ENCODE peak calls at places on chromosomes 4 and X, in six cellular contexts. T is K562, Z is fibroblast of lung, F is PC-3, U is NT2/D1, G is HepG2. Q is an unnamed sample. For H3K9me3, the result is how much of the 10 kb centered on the place peaks cover.

GRCh38 chr4:4416981-4417380 is 30.1 kb downstream of the NSG1 start:
- DNase-seq in T (no peak), Z (no peak), F (no peak), U (no peak), G (no peak), Q (no peak)

GRCh38 chrX:118631586-118631985 is 95.8 kb upstream of the IL13RA1 start:
- DNase-seq in T (no peak), Z (no peak), F (no peak), U (no peak), G (no peak), Q (no peak)

GRCh38 chr4:40124690-40125089 is 68.0 kb downstream of the N4BP2 start:
- DNase-seq in T (no peak), Z (no peak), F (no peak), U (no peak), G (no peak), Q (no peak)

GRCh38 chr4:60605651-60606354 is 594.3 kb upstream of the ADGRL3 start:
- DNase-seq in T (no peak), Z (peak), F (peak), U (no peak), G (no peak), Q (no peak)

GRCh38 chr4:43224591-43224990 is 332.1 kb downstream of the GRXCR1 start:
- DNase-seq in T (no peak), Z (peak), F (no peak), U (no peak), G (no peak), Q (no peak)

GRCh38 chrX:153818571-153819397 is 11.6 kb downstream of the PDZD4 start:
- DNase-seq in T (peak), Z (no peak), F (peak), U (no peak), G (no peak), Q (peak)

GRCh38 chr4:3301450-3302163 is 8.8 kb downstream of the RGS12 start:
- DNase-seq in T (no peak), Z (no peak), F (no peak), U (no peak), G (no peak), Q (no peak)

GRCh38 chr4:119627267-119628190 is 1.1 kb downstream of the PDE5A start:
- DNase-seq in T (peak), Z (peak), F (peak), U (peak), G (no peak), Q (peak)

GRCh38 chrX:72060196-72060974 is 71.3 kb downstream of the RTL5 start:
- DNase-seq in T (no peak), Z (no peak), F (no peak), U (peak), G (no peak), Q (no peak)

GRCh38 chr4:56731857-56732256 is 50.8 kb upstream of the HOPX start:
- DNase-seq in T (peak), Z (no peak), F (no peak), U (no peak), G (no peak), Q (no peak)

GRCh38 chr4:1295405-1296055 is 5.8 kb downstream of the MAEA start:
- DNase-seq in T (no peak), Z (no peak), F (no peak), U (no peak), G (no peak), Q (no peak)

GRCh38 chr4:37735578-37735977 is 49.4 kb upstream of the RELL1 start:
- DNase-seq in T (no peak), Z (no peak), F (no peak), U (no peak), G (no peak), Q (no peak)

GRCh38 chr4:141731481-141731880 is 95.1 kb downstream of the IL15 start:
- DNase-seq in T (no peak), Z (no peak), F (peak), U (no peak), G (no peak), Q (no peak)

GRCh38 chr4:125140966-125141495 is 173.7 kb upstream of the FAT4 start:
- DNase-seq in T (no peak), Z (peak), F (no peak), U (no peak), G (no peak), Q (no peak)

GRCh38 chrX:122906726-122907125 is 277.4 kb upstream of the GRIA3 start:
- DNase-seq in T (no peak), Z (no peak), F (no peak), U (no peak), G (no peak), Q (no peak)

GRCh38 chr4:136495076-136495475 is 1037.2 kb downstream of the PCDH18 start:
- DNase-seq in T (no peak), Z (peak), F (no peak), U (no peak), G (no peak), Q (no peak)

GRCh38 chr4:5433196-5433595 is 275.2 kb downstream of the EVC2 start:
- DNase-seq in T (no peak), Z (no peak), F (no peak), U (no peak), G (no peak), Q (no peak)

GRCh38 chr4:28341784-28342183 is 1481.1 kb downstream of the STIM2 start:
- DNase-seq in T (no peak), Z (no peak), F (no peak), U (no peak), G (no peak), Q (no peak)

GRCh38 chr4:100299019-100299418 is 108.8 kb upstream of the DDIT4L start:
- DNase-seq in T (no peak), Z (peak), F (peak), U (no peak), G (no peak), Q (no peak)

GRCh38 chrX:132559101-132559500 is 70.3 kb upstream of the MBNL3 start:
- DNase-seq in T (no peak), Z (no peak), F (no peak), U (no peak), G (peak), Q (no peak)

GRCh38 chr4:75658881-75659280 is 14.3 kb downstream of the G3BP2 start:
- DNase-seq in T (no peak), Z (peak), F (peak), U (no peak), G (no peak), Q (no peak)

GRCh38 chr4:4851906-4852305 is 7.6 kb upstream of the MSX1 start:
- DNase-seq in T (no peak), Z (no peak), F (no peak), U (no peak), G (no peak), Q (no peak)

GRCh38 chrX:120213438-120214265 is 37.0 kb upstream of the ZBTB33 start:
- DNase-seq in T (peak), Z (peak), F (peak), U (peak), G (peak), Q (peak)

GRCh38 chrX:109954333-109954732 is 48.6 kb upstream of the TMEM164 start:
- DNase-seq in T (no peak), Z (no peak), F (peak), U (no peak), G (no peak), Q (no peak)

GRCh38 chr4:41709844-41710481 is 38.6 kb downstream of the PHOX2B start:
- DNase-seq in T (no peak), Z (peak), F (peak), U (no peak), G (no peak), Q (no peak)

DNA sequence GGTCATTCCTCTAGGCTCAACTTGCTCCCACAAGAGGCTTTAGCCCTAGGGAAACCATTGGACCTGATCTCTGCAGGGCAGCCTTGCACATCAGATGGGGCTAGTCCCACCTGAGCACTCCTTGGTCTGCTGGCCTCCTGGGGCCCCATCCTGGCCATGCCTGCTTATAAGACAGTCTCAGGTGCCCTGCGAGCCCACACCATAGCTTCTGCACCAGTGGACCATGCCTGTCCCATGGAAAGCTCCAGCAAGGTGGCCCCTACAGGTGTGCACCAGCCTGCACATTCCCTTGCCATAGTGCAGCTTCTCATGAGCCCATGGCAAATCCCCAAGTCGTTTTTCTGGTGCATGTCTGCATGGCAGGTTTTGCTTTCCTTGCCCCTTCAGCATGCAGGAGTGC is 19.6 kb upstream of the FAAH2 start:
- DNase-seq in T (no peak), Z (no peak), F (no peak), U (no peak), G (no peak), Q (no peak)
- H3K9me3 ChIP-seq in T (under half), Z (under half), F (under half), U (under half), G (under half), Q (under half)

GRCh38 chr4:171644430-171645057 is 168.7 kb upstream of the GALNTL6 start:
- DNase-seq in T (no peak), Z (no peak), F (no peak), U (no peak), G (no peak), Q (no peak)
- H3K9ac ChIP-seq in T (no peak), Z (no peak), F (no peak), U (no peak), G (no peak), Q (no peak)

GRCh38 chr4:77332696-77333270 is 175.8 kb downstream of the CCNG2 start:
- DNase-seq in T (no peak), Z (peak), F (no peak), U (no peak), G (no peak), Q (no peak)
- H3K9me3 ChIP-seq in T (under half), Z (under half), F (under half), U (under half), G (under half), Q (under half)

GRCh38 chr4:104491396-104491821 is 3.3 kb downstream of the CXXC4 start:
- DNase-seq in T (peak), Z (peak), F (no peak), U (no peak), G (no peak), Q (no peak)

GRCh38 chr4:104490770-104491395 is 3.8 kb downstream of the CXXC4 start:
- DNase-seq in T (peak), Z (peak), F (peak), U (no peak), G (peak), Q (no peak)

GRCh38 chr4:104493071-104493831 is 1.4 kb downstream of the CXXC4 start:
- DNase-seq in T (no peak), Z (no peak), F (no peak), U (no peak), G (no peak), Q (no peak)

GRCh38 chr4:104490096-104490769 is 4.5 kb downstream of the CXXC4 start:
- DNase-seq in T (no peak), Z (peak), F (no peak), U (no peak), G (no peak), Q (peak)

DNA sequence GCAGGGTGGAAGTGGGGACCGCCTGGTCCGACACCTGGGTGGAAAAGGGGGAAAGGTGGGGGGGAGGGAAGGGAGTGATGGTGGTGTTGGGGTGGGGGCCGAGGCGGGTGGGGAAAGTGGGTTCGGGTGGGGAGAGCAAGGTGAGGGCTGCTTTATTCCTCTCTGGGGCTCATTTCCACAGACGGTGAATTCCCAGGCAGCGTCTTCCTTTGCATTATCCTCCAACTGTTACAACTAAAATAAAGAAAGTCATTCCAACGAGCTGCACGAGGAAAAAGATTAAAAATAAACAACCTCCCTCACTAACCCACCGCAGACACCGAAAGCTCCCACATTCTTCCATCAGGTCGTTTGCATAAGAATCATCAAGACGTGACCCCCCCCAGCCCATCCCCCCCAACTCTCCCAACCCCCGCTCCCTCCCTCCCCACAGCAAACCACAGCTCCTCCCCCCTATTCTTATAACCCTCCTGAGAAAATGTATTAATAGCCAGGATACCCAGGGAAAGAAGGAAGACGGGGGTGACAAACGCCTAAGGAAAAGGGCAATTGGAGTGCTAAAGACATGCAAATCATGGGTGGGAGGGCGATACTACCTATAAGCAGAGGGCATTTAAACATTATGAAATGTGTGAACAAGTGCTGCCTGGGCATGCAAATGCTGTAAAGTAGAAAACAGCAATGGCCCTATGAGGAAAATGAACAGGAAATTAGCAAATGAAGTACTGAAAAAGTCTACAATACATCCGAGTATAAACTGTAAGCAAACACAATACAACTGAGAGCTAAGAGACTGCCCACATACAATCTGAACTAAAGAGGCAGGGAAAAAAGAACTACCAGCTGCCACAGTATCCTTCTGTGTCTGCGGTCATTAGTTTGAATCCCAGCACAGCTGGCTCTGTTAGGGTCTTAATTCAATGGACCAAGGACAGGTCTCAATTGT is 2.6 kb downstream of the CXXC4 start:
- DNase-seq in T (no peak), Z (peak), F (no peak), U (no peak), G (no peak), Q (peak)
- H3K9ac ChIP-seq in T (peak), Z (no peak), F (no peak), U (peak), G (no peak), Q (peak)